ENCODE peak calls at places on chromosomes 3 and 15, in nine cellular contexts. I is stimulated activated CD4-positive, alpha-beta T cell treated with anti-CD3 and anti-CD28 coated beads, Interleukin-2, amount 100 ng/mL, for 48 hours; H is NCI-H460; G is ELF-1; N is NCI-H2081; M is activated effector memory CD4-positive, alpha-beta T cell treated with anti-CD3 and anti-CD28 coated beads, Interleukin-2, amount 50 U/mL, for 16 hours; W is CD8-positive, alpha-beta memory T cell; P is NCI-H748 treated with DMSO at 0.1 percent for 48 hours; D is NCI-H1105. J is an unnamed sample.

GRCh38 chr15:47857384-47858168 is 140.3 kb downstream of the SEMA6D start:
- DNase-seq in I (no peak), H (no peak), G (no peak), N (no peak), M (no peak), W (no peak), P (no peak), D (no peak), J (no peak)

GRCh38 chr3:192772495-192772894 is 45.2 kb upstream of the FGF12 start:
- DNase-seq in I (no peak), H (peak; percentile 15), G (peak; percentile 56), N (peak; percentile 72), M (no peak), W (no peak), P (peak; percentile 3), D (peak; percentile 27), J (peak; percentile 46)

GRCh38 chr3:97138914-97139541 is 324.6 kb downstream of the EPHA6 start:
- DNase-seq in I (no peak), H (no peak), G (peak; percentile 63), N (no peak), M (no peak), W (no peak), P (no peak), D (no peak), J (no peak)

GRCh38 chr3:141288331-141288990 is 56.8 kb downstream of the PXYLP1 start:
- DNase-seq in I (no peak), H (no peak), G (no peak), N (no peak), M (no peak), W (no peak), P (no peak), D (no peak), J (no peak)

GRCh38 chr15:77187751-77188464 is 117.0 kb upstream of the TSPAN3 start:
- DNase-seq in I (no peak), H (no peak), G (no peak), N (no peak), M (no peak), W (no peak), P (no peak), D (no peak), J (no peak)

GRCh38 chr3:143514874-143515273 is 333.4 kb downstream of the SLC9A9 start:
- DNase-seq in I (no peak), H (no peak), G (no peak), N (no peak), M (no peak), W (no peak), P (no peak), D (no peak), J (no peak)

GRCh38 chr3:111954228-111954990 is 24.4 kb upstream of the ABHD10 start:
- DNase-seq in I (no peak), H (no peak), G (no peak), N (no peak), M (no peak), W (no peak), P (no peak), D (no peak), J (no peak)

GRCh38 chr3:119259821-119260220 is 19.1 kb upstream of the B4GALT4 start:
- DNase-seq in I (no peak), H (no peak), G (no peak), N (no peak), M (no peak), W (no peak), P (no peak), D (no peak), J (no peak)

GRCh38 chr3:195270350-195271115 is 426 bp downstream of the XXYLT1 start:
- DNase-seq in I (peak; percentile 66), H (peak; percentile 51), G (peak; percentile 79), N (peak; percentile 89), M (peak; percentile 77), W (peak; percentile 22), P (no peak), D (peak; percentile 79), J (peak; percentile 51)

GRCh38 chr15:49458145-49458544 is 35.1 kb downstream of the FGF7 start:
- DNase-seq in I (no peak), H (no peak), G (no peak), N (no peak), M (no peak), W (no peak), P (no peak), D (no peak), J (no peak)

GRCh38 chr3:44468572-44469520 is 8.6 kb downstream of the ZNF445 start:
- DNase-seq in I (peak; percentile 37), H (no peak), G (peak; percentile 36), N (no peak), M (no peak), W (no peak), P (no peak), D (no peak), J (no peak)

GRCh38 chr3:74590620-74591262 is 23.7 kb downstream of the CNTN3 start:
- DNase-seq in I (no peak), H (no peak), G (no peak), N (no peak), M (no peak), W (no peak), P (no peak), D (no peak), J (no peak)

J was measured in SHP77.